ENCODE peak calls at places on chromosomes 12 and 14, in nine cellular contexts. One of them, this sample, is unnamed.

GRCh38 chr12:92503029-92503931 is 199.5 kb upstream of the PLEKHG7 start:
- DNase-seq in ureter: no peak
- DNase-seq in dorsolateral prefrontal cortex: no peak
- DNase-seq in HTR-8/SVneo: no peak
- DNase-seq in EL: no peak
- DNase-seq in cardiac muscle cell: peak; percentile 13
- DNase-seq in AML-193: no peak
- DNase-seq in dermis blood vessel endothelial cell: no peak
- DNase-seq in foreskin melanocyte: no peak
- DNase-seq in this sample: peak; percentile 45

GRCh38 chr12:122366685-122367475 is 55.6 kb downstream of the CLIP1 start:
- DNase-seq in EL: peak; percentile 94
- DNase-seq in HTR-8/SVneo: peak; percentile 93
- DNase-seq in cardiac muscle cell: peak; percentile 91
- DNase-seq in foreskin melanocyte: peak; percentile 93
- DNase-seq in dermis blood vessel endothelial cell: peak; percentile 83
- DNase-seq in AML-193: peak; percentile 40
- DNase-seq in dorsolateral prefrontal cortex: no peak
- DNase-seq in ureter: no peak
- DNase-seq in this sample: peak; percentile 31

GRCh38 chr14:77058082-77058481 is 29.6 kb upstream of the IRF2BPL start:
- DNase-seq in foreskin melanocyte: no peak
- DNase-seq in ureter: no peak
- DNase-seq in AML-193: no peak
- DNase-seq in dorsolateral prefrontal cortex: no peak
- DNase-seq in dermis blood vessel endothelial cell: no peak
- DNase-seq in cardiac muscle cell: no peak
- DNase-seq in HTR-8/SVneo: no peak
- DNase-seq in EL: no peak
- DNase-seq in this sample: no peak

GRCh38 chr12:66733321-66733720 is 54.4 kb upstream of the GRIP1 start:
- DNase-seq in dermis blood vessel endothelial cell: no peak
- DNase-seq in ureter: no peak
- DNase-seq in HTR-8/SVneo: no peak
- DNase-seq in cardiac muscle cell: no peak
- DNase-seq in AML-193: no peak
- DNase-seq in foreskin melanocyte: no peak
- DNase-seq in EL: no peak
- DNase-seq in dorsolateral prefrontal cortex: no peak
- DNase-seq in this sample: no peak

GRCh38 chr12:79527498-79527897 is 163.3 kb downstream of the PAWR start:
- DNase-seq in cardiac muscle cell: no peak
- DNase-seq in dorsolateral prefrontal cortex: no peak
- DNase-seq in ureter: no peak
- DNase-seq in AML-193: no peak
- DNase-seq in EL: peak; percentile 19
- DNase-seq in foreskin melanocyte: no peak
- DNase-seq in dermis blood vessel endothelial cell: no peak
- DNase-seq in HTR-8/SVneo: no peak
- DNase-seq in this sample: no peak

GRCh38 chr14:38207342-38207741 is 362 bp upstream of the SSTR1 start:
- DNase-seq in ureter: no peak
- DNase-seq in AML-193: no peak
- DNase-seq in dorsolateral prefrontal cortex: no peak
- DNase-seq in cardiac muscle cell: peak; percentile 9
- DNase-seq in EL: no peak
- DNase-seq in HTR-8/SVneo: no peak
- DNase-seq in dermis blood vessel endothelial cell: peak; percentile 24
- DNase-seq in foreskin melanocyte: no peak
- DNase-seq in this sample: no peak

GRCh38 chr12:112794721-112795486 is 3.4 kb downstream of the RPH3A start:
- DNase-seq in HTR-8/SVneo: no peak
- DNase-seq in ureter: no peak
- DNase-seq in EL: no peak
- DNase-seq in cardiac muscle cell: no peak
- DNase-seq in AML-193: no peak
- DNase-seq in dermis blood vessel endothelial cell: no peak
- DNase-seq in dorsolateral prefrontal cortex: no peak
- DNase-seq in foreskin melanocyte: no peak
- DNase-seq in this sample: no peak

GRCh38 chr12:76883826-76884225 is 5.0 kb upstream of the CSRP2 start:
- DNase-seq in HTR-8/SVneo: no peak
- DNase-seq in dermis blood vessel endothelial cell: no peak
- DNase-seq in ureter: no peak
- DNase-seq in foreskin melanocyte: no peak
- DNase-seq in cardiac muscle cell: peak; percentile 96
- DNase-seq in AML-193: no peak
- DNase-seq in EL: peak; percentile 48
- DNase-seq in dorsolateral prefrontal cortex: no peak
- DNase-seq in this sample: peak; percentile 69

GRCh38 chr14:87153391-87153790 is 839.6 kb downstream of the GALC start:
- DNase-seq in foreskin melanocyte: no peak
- DNase-seq in AML-193: no peak
- DNase-seq in dorsolateral prefrontal cortex: no peak
- DNase-seq in cardiac muscle cell: no peak
- DNase-seq in HTR-8/SVneo: no peak
- DNase-seq in EL: no peak
- DNase-seq in dermis blood vessel endothelial cell: no peak
- DNase-seq in ureter: no peak
- DNase-seq in this sample: no peak

GRCh38 chr12:43832506-43833168 is 3.2 kb upstream of the TMEM117 start:
- DNase-seq in dorsolateral prefrontal cortex: no peak
- DNase-seq in dermis blood vessel endothelial cell: no peak
- DNase-seq in AML-193: peak; percentile 34
- DNase-seq in ureter: no peak
- DNase-seq in cardiac muscle cell: no peak
- DNase-seq in HTR-8/SVneo: no peak
- DNase-seq in foreskin melanocyte: no peak
- DNase-seq in EL: no peak
- DNase-seq in this sample: no peak

GRCh38 chr14:105309371-105309770 is 5.2 kb upstream of the PACS2 start:
- DNase-seq in EL: no peak
- DNase-seq in dorsolateral prefrontal cortex: no peak
- DNase-seq in ureter: no peak
- DNase-seq in cardiac muscle cell: no peak
- DNase-seq in AML-193: no peak
- DNase-seq in HTR-8/SVneo: no peak
- DNase-seq in foreskin melanocyte: no peak
- DNase-seq in dermis blood vessel endothelial cell: no peak
- DNase-seq in this sample: no peak

GRCh38 chr12:49643961-49644619 is 20.7 kb downstream of the PRPF40B start:
- DNase-seq in AML-193: no peak
- DNase-seq in EL: no peak
- DNase-seq in ureter: peak; percentile 64
- DNase-seq in dermis blood vessel endothelial cell: no peak
- DNase-seq in cardiac muscle cell: no peak
- DNase-seq in foreskin melanocyte: no peak
- DNase-seq in HTR-8/SVneo: no peak
- DNase-seq in dorsolateral prefrontal cortex: no peak
- DNase-seq in this sample: no peak

GRCh38 chr14:67485501-67486095 is 2.9 kb downstream of the TMEM229B start:
- DNase-seq in HTR-8/SVneo: no peak
- DNase-seq in dorsolateral prefrontal cortex: no peak
- DNase-seq in ureter: no peak
- DNase-seq in foreskin melanocyte: no peak
- DNase-seq in AML-193: no peak
- DNase-seq in dermis blood vessel endothelial cell: peak; percentile 19
- DNase-seq in cardiac muscle cell: peak; percentile 67
- DNase-seq in EL: peak; percentile 31
- DNase-seq in this sample: no peak

GRCh38 chr14:101246894-101247853 is 314.1 kb upstream of the DIO3 start:
- DNase-seq in AML-193: no peak
- DNase-seq in cardiac muscle cell: no peak
- DNase-seq in dorsolateral prefrontal cortex: peak; percentile 38
- DNase-seq in ureter: peak; percentile 37
- DNase-seq in EL: no peak
- DNase-seq in HTR-8/SVneo: no peak
- DNase-seq in foreskin melanocyte: no peak
- DNase-seq in dermis blood vessel endothelial cell: no peak
- DNase-seq in this sample: no peak

GRCh38 chr12:29710104-29710503 is 73.6 kb downstream of the TMTC1 start:
- DNase-seq in foreskin melanocyte: peak; percentile 76
- DNase-seq in ureter: no peak
- DNase-seq in EL: no peak
- DNase-seq in AML-193: no peak
- DNase-seq in dermis blood vessel endothelial cell: no peak
- DNase-seq in dorsolateral prefrontal cortex: no peak
- DNase-seq in cardiac muscle cell: peak; percentile 63
- DNase-seq in HTR-8/SVneo: no peak
- DNase-seq in this sample: peak; percentile 58

GRCh38 chr14:96130391-96130790 is 74.2 kb upstream of the BDKRB2 start:
- DNase-seq in AML-193: no peak
- DNase-seq in ureter: no peak
- DNase-seq in dermis blood vessel endothelial cell: no peak
- DNase-seq in EL: no peak
- DNase-seq in foreskin melanocyte: no peak
- DNase-seq in dorsolateral prefrontal cortex: no peak
- DNase-seq in cardiac muscle cell: no peak
- DNase-seq in HTR-8/SVneo: no peak
- DNase-seq in this sample: no peak

GRCh38 chr12:80033457-80033856 is 65.9 kb upstream of the OTOGL start:
- DNase-seq in HTR-8/SVneo: peak; percentile 39
- DNase-seq in dorsolateral prefrontal cortex: no peak
- DNase-seq in EL: peak; percentile 68
- DNase-seq in cardiac muscle cell: peak; percentile 58
- DNase-seq in ureter: no peak
- DNase-seq in foreskin melanocyte: peak; percentile 35
- DNase-seq in AML-193: no peak
- DNase-seq in dermis blood vessel endothelial cell: no peak
- DNase-seq in this sample: peak; percentile 73

GRCh38 chr12:8637244-8637643 is 24.6 kb upstream of the AICDA start:
- DNase-seq in cardiac muscle cell: no peak
- DNase-seq in foreskin melanocyte: no peak
- DNase-seq in dorsolateral prefrontal cortex: no peak
- DNase-seq in HTR-8/SVneo: no peak
- DNase-seq in dermis blood vessel endothelial cell: no peak
- DNase-seq in AML-193: no peak
- DNase-seq in EL: no peak
- DNase-seq in ureter: no peak
- DNase-seq in this sample: no peak

GRCh38 chr12:2115101-2115845 is 62.5 kb downstream of the CACNA1C start:
- DNase-seq in ureter: no peak
- DNase-seq in HTR-8/SVneo: no peak
- DNase-seq in EL: no peak
- DNase-seq in foreskin melanocyte: no peak
- DNase-seq in AML-193: no peak
- DNase-seq in dorsolateral prefrontal cortex: no peak
- DNase-seq in dermis blood vessel endothelial cell: no peak
- DNase-seq in cardiac muscle cell: no peak
- DNase-seq in this sample: no peak

GRCh38 chr12:57481671-57482070 is 2.0 kb upstream of the ARHGAP9 start:
- DNase-seq in AML-193: no peak
- DNase-seq in EL: no peak
- DNase-seq in foreskin melanocyte: no peak
- DNase-seq in ureter: no peak
- DNase-seq in cardiac muscle cell: no peak
- DNase-seq in dorsolateral prefrontal cortex: no peak
- DNase-seq in dermis blood vessel endothelial cell: no peak
- DNase-seq in HTR-8/SVneo: no peak
- DNase-seq in this sample: no peak

GRCh38 chr12:15708396-15709070 is 80.7 kb downstream of the EPS8 start:
- DNase-seq in dorsolateral prefrontal cortex: no peak
- DNase-seq in cardiac muscle cell: no peak
- DNase-seq in foreskin melanocyte: no peak
- DNase-seq in ureter: no peak
- DNase-seq in dermis blood vessel endothelial cell: no peak
- DNase-seq in EL: no peak
- DNase-seq in AML-193: no peak
- DNase-seq in HTR-8/SVneo: no peak
- DNase-seq in this sample: no peak

GRCh38 chr14:54040851-54041250 is 84.2 kb upstream of the BMP4 start:
- DNase-seq in ureter: no peak
- DNase-seq in AML-193: no peak
- DNase-seq in EL: peak; percentile 79
- DNase-seq in cardiac muscle cell: no peak
- DNase-seq in dermis blood vessel endothelial cell: no peak
- DNase-seq in dorsolateral prefrontal cortex: no peak
- DNase-seq in foreskin melanocyte: no peak
- DNase-seq in HTR-8/SVneo: peak; percentile 23
- DNase-seq in this sample: no peak

GRCh38 chr12:108231109-108231905 is 102.2 kb downstream of the WSCD2 start:
- DNase-seq in foreskin melanocyte: no peak
- DNase-seq in HTR-8/SVneo: no peak
- DNase-seq in dorsolateral prefrontal cortex: no peak
- DNase-seq in cardiac muscle cell: no peak
- DNase-seq in dermis blood vessel endothelial cell: no peak
- DNase-seq in ureter: no peak
- DNase-seq in EL: no peak
- DNase-seq in AML-193: no peak
- DNase-seq in this sample: no peak

GRCh38 chr12:116009805-116010204 is 267.7 kb downstream of the MED13L start:
- DNase-seq in cardiac muscle cell: no peak
- DNase-seq in HTR-8/SVneo: no peak
- DNase-seq in AML-193: no peak
- DNase-seq in EL: no peak
- DNase-seq in dermis blood vessel endothelial cell: no peak
- DNase-seq in ureter: no peak
- DNase-seq in dorsolateral prefrontal cortex: no peak
- DNase-seq in foreskin melanocyte: no peak
- DNase-seq in this sample: no peak

GRCh38 chr12:19030603-19031002 is 98.9 kb upstream of the PLEKHA5 start:
- DNase-seq in dermis blood vessel endothelial cell: no peak
- DNase-seq in foreskin melanocyte: no peak
- DNase-seq in EL: peak; percentile 9
- DNase-seq in dorsolateral prefrontal cortex: no peak
- DNase-seq in ureter: no peak
- DNase-seq in AML-193: no peak
- DNase-seq in cardiac muscle cell: no peak
- DNase-seq in HTR-8/SVneo: no peak
- DNase-seq in this sample: no peak

GRCh38 chr12:77402726-77403125 is 337.4 kb upstream of the E2F7 start:
- DNase-seq in AML-193: no peak
- DNase-seq in foreskin melanocyte: no peak
- DNase-seq in cardiac muscle cell: peak; percentile 56
- DNase-seq in HTR-8/SVneo: no peak
- DNase-seq in dorsolateral prefrontal cortex: no peak
- DNase-seq in dermis blood vessel endothelial cell: peak; percentile 8
- DNase-seq in ureter: no peak
- DNase-seq in EL: peak; percentile 0
- DNase-seq in this sample: peak; percentile 14

GRCh38 chr12:93827669-93828068 is 150.5 kb downstream of the CRADD start:
- DNase-seq in ureter: no peak
- DNase-seq in dorsolateral prefrontal cortex: no peak
- DNase-seq in dermis blood vessel endothelial cell: no peak
- DNase-seq in foreskin melanocyte: no peak
- DNase-seq in HTR-8/SVneo: no peak
- DNase-seq in AML-193: no peak
- DNase-seq in EL: no peak
- DNase-seq in cardiac muscle cell: no peak
- DNase-seq in this sample: no peak

GRCh38 chr12:112812598-112813406 is 21.3 kb downstream of the RPH3A start:
- DNase-seq in HTR-8/SVneo: no peak
- DNase-seq in cardiac muscle cell: peak; percentile 3
- DNase-seq in EL: no peak
- DNase-seq in dermis blood vessel endothelial cell: no peak
- DNase-seq in ureter: no peak
- DNase-seq in dorsolateral prefrontal cortex: no peak
- DNase-seq in foreskin melanocyte: no peak
- DNase-seq in AML-193: no peak
- DNase-seq in this sample: no peak

GRCh38 chr12:98424726-98425401 is 90.5 kb upstream of the TMPO start:
- DNase-seq in dermis blood vessel endothelial cell: peak; percentile 94
- DNase-seq in AML-193: peak; percentile 42
- DNase-seq in foreskin melanocyte: no peak
- DNase-seq in dorsolateral prefrontal cortex: peak; percentile 69
- DNase-seq in HTR-8/SVneo: peak; percentile 81
- DNase-seq in ureter: peak; percentile 69
- DNase-seq in cardiac muscle cell: peak; percentile 90
- DNase-seq in EL: peak; percentile 74
- DNase-seq in this sample: peak; percentile 93

GRCh38 chr14:31270196-31270772 is 62.7 kb upstream of the HECTD1 start:
- DNase-seq in EL: peak; percentile 17
- DNase-seq in HTR-8/SVneo: no peak
- DNase-seq in cardiac muscle cell: peak; percentile 4
- DNase-seq in ureter: no peak
- DNase-seq in dorsolateral prefrontal cortex: no peak
- DNase-seq in dermis blood vessel endothelial cell: peak; percentile 69
- DNase-seq in AML-193: no peak
- DNase-seq in foreskin melanocyte: no peak
- DNase-seq in this sample: no peak

GRCh38 chr12:51345681-51346080 is 798 bp downstream of the CELA1 start:
- DNase-seq in foreskin melanocyte: no peak
- DNase-seq in dermis blood vessel endothelial cell: no peak
- DNase-seq in dorsolateral prefrontal cortex: no peak
- DNase-seq in HTR-8/SVneo: peak; percentile 44
- DNase-seq in EL: peak; percentile 40
- DNase-seq in cardiac muscle cell: peak; percentile 47
- DNase-seq in ureter: no peak
- DNase-seq in AML-193: no peak
- DNase-seq in this sample: no peak